ENCODE peak calls at places on chromosome 15, in six cellular contexts. A is K562, W is GM12891, O is H1, R is HepG2, K is GM12878. G is an unnamed sample.

GRCh38 chr15:79373068-79373467 is 59.1 kb upstream of the MINAR1 start:
- DNase-seq in A (no peak), W (no peak), O (no peak), R (no peak), K (no peak), G (no peak)

GRCh38 chr15:67244966-67245478 is 9.4 kb downstream of the AAGAB start:
- DNase-seq in A (no peak), W (no peak), O (no peak), R (no peak), K (no peak), G (no peak)

GRCh38 chr15:60299452-60300047 is 98.2 kb downstream of the ANXA2 start:
- DNase-seq in A (peak; percentile 40), W (no peak), O (no peak), R (no peak), K (no peak), G (no peak)

GRCh38 chr15:100725121-100726069 is 123.0 kb downstream of the ASB7 start:
- DNase-seq in A (no peak), W (no peak), O (peak; percentile 33), R (no peak), K (no peak), G (no peak)

GRCh38 chr15:33400941-33401340 is 90.2 kb downstream of the RYR3 start:
- DNase-seq in A (no peak), W (no peak), O (no peak), R (no peak), K (no peak), G (no peak)

GRCh38 chr15:48719668-48720067 is 74.2 kb upstream of the FBN1 start:
- DNase-seq in A (peak; percentile 38), W (no peak), O (no peak), R (no peak), K (no peak), G (no peak)

GRCh38 chr15:76336254-76337046 is at the start of gene ISL2:
- DNase-seq in A (peak; percentile 99), W (peak; percentile 81), O (peak; percentile 97), R (peak; percentile 95), K (peak; percentile 61), G (peak; percentile 89)

GRCh38 chr15:74851960-74852359 is 9.0 kb upstream of the ULK3 start:
- DNase-seq in A (no peak), W (no peak), O (no peak), R (no peak), K (no peak), G (no peak)

GRCh38 chr15:94829887-94830884 is 598.8 kb downstream of the MCTP2 start:
- DNase-seq in A (no peak), W (no peak), O (no peak), R (no peak), K (no peak), G (no peak)

GRCh38 chr15:78620021-78620838 is 566 bp downstream of the CHRNA3 start:
- DNase-seq in A (no peak), W (no peak), O (peak; percentile 83), R (no peak), K (no peak), G (no peak)

GRCh38 chr15:66912001-66912400 is 153.4 kb upstream of the SMAD3 start:
- DNase-seq in A (no peak), W (no peak), O (no peak), R (no peak), K (no peak), G (no peak)

GRCh38 chr15:48972750-48973503 is 9.2 kb upstream of the SHC4 start:
- DNase-seq in A (no peak), W (no peak), O (no peak), R (no peak), K (no peak), G (no peak)

GRCh38 chr15:28969511-28970085 is 83.8 kb downstream of the APBA2 start:
- DNase-seq in A (peak; percentile 16), W (no peak), O (peak; percentile 41), R (no peak), K (no peak), G (no peak)

GRCh38 chr15:37877851-37878577 is 56.4 kb upstream of the TMCO5A start:
- DNase-seq in A (no peak), W (no peak), O (no peak), R (no peak), K (no peak), G (no peak)

GRCh38 chr15:28021281-28022039 is 77.7 kb downstream of the OCA2 start:
- DNase-seq in A (peak; percentile 42), W (no peak), O (peak; percentile 73), R (peak; percentile 83), K (no peak), G (no peak)

GRCh38 chr15:73941871-73942635 is 15.8 kb downstream of the LOXL1 start:
- DNase-seq in A (no peak), W (no peak), O (no peak), R (no peak), K (no peak), G (no peak)

GRCh38 chr15:68818088-68818670 is 2.5 kb downstream of the ANP32A start:
- DNase-seq in A (peak; percentile 87), W (no peak), O (peak; percentile 79), R (peak; percentile 64), K (no peak), G (peak; percentile 44)

GRCh38 chr15:68820205-68820588 is 498 bp downstream of the ANP32A start:
- DNase-seq in A (peak; percentile 50), W (no peak), O (no peak), R (peak; percentile 21), K (no peak), G (no peak)

GRCh38 chr15:68818671-68819450 is 1.8 kb downstream of the ANP32A start:
- DNase-seq in A (peak; percentile 67), W (no peak), O (peak; percentile 70), R (peak; percentile 24), K (no peak), G (no peak)

GRCh38 chr15:68820589-68821189 is at the start of gene ANP32A:
- DNase-seq in A (peak; percentile 97), W (peak; percentile 95), O (peak; percentile 99), R (peak; percentile 85), K (peak; percentile 62), G (peak; percentile 97)

GRCh38 chr15:68819451-68820204 is 1.1 kb downstream of the ANP32A start:
- DNase-seq in A (peak; percentile 73), W (no peak), O (no peak), R (peak; percentile 24), K (no peak), G (no peak)
- TF ChIP-seq POLR2A in A (peak; percentile 52), W (peak; percentile 17), O (peak; percentile 68), R (peak; percentile 50), K (peak; percentile 23), G (peak; percentile 37)

DNA sequence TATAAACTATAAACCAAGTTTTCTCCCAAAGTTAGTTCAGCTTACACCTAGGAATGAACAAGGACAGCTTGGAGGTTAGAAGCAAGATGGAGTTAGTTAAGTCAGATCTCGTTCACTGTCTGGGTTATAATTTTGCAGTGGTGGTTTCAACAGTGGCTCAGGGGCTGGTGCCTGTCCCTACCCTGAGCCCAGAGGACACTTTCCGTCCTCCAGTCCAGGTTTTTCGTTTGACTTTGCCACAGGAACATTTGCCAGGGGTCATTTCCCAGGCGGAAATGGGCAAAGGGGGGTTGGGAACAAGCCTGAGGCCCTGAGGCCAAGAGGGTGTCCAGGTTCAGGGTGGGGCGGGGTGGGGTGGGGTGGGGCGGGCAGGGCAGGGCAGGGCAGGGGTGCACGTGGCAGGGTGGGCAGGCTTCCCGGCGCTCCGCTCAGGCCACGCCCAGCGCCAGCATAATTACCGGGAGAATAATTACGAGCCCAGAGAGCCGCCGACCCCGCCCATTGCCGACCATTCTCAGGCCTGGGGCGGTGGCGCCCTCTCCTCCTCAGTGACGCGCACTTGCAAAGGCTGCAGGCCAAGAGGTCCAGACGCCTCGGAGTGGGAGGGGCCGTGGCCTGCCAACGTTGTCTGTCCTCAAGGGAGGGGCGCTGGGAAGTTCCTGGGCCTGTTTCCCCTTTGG is 70.4 kb downstream of the KLF13 start:
- DNase-seq in A (peak; percentile 81), W (no peak), O (peak; percentile 93), R (peak; percentile 40), K (no peak), G (no peak)
- TF ChIP-seq POLR2AphosphoS5 in A (no peak), W (no peak), O (no peak), R (no peak), K (no peak), G (no peak)

GRCh38 chr15:93019971-93020370 is 69.0 kb downstream of the RGMA start:
- DNase-seq in A (no peak), W (no peak), O (no peak), R (no peak), K (no peak), G (no peak)

GRCh38 chr15:93020976-93021772 is 67.8 kb downstream of the RGMA start:
- DNase-seq in A (no peak), W (no peak), O (no peak), R (no peak), K (peak; percentile 5), G (no peak)

GRCh38 chr15:93019091-93019490 is 69.9 kb downstream of the RGMA start:
- DNase-seq in A (no peak), W (no peak), O (no peak), R (no peak), K (no peak), G (no peak)

GRCh38 chr15:93017521-93017920 is 71.5 kb downstream of the RGMA start:
- DNase-seq in A (no peak), W (no peak), O (no peak), R (no peak), K (no peak), G (no peak)

DNA sequence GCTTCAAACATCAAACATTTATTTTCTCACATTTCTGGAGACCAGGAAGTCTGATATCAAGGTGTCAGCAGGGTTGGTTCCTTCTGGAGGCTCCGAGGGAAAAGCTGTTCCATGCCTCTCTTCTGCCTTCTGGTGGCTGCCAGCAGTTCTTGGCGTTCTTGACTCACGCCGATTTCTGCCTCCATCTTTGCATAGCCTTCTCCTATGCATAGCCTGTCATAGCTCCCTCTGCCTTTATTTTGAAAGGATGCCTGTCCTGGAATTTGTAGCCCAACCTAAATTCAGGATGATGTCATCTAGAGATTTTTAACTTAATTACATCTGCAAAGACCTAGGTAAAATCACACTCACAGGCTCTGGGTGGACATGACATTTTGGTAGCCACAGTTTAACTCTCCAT is 70.4 kb downstream of the RGMA start:
- DNase-seq in A (no peak), W (no peak), O (no peak), R (no peak), K (no peak), G (no peak)
- TF ChIP-seq TAF1 in A (no peak), W (no peak), O (no peak), R (no peak), K (no peak), G (no peak)

GRCh38 chr15:45168751-45169551 is 18.8 kb downstream of the SHF start:
- DNase-seq in A (peak; percentile 89), W (no peak), O (no peak), R (no peak), K (no peak), G (no peak)
- TF ChIP-seq POLR2A in A (no peak), W (no peak), O (no peak), R (no peak), K (no peak), G (no peak)

GRCh38 chr15:64903331-64903950 is 8.3 kb upstream of the ANKDD1A start:
- DNase-seq in A (no peak), W (no peak), O (no peak), R (no peak), K (no peak), G (no peak)

GRCh38 chr15:64906402-64906801 is 5.3 kb upstream of the ANKDD1A start:
- DNase-seq in A (no peak), W (no peak), O (no peak), R (no peak), K (no peak), G (no peak)

GRCh38 chr15:64904189-64904588 is 7.5 kb upstream of the ANKDD1A start:
- DNase-seq in A (no peak), W (no peak), O (no peak), R (no peak), K (no peak), G (no peak)

GRCh38 chr15:64905941-64906340 is 5.8 kb upstream of the ANKDD1A start:
- DNase-seq in A (no peak), W (no peak), O (no peak), R (no peak), K (no peak), G (no peak)

GRCh38 chr15:64905119-64905831 is 6.4 kb upstream of the ANKDD1A start:
- DNase-seq in A (peak; percentile 75), W (peak; percentile 76), O (peak; percentile 96), R (peak; percentile 22), K (no peak), G (peak; percentile 88)
- TF ChIP-seq POLR2AphosphoS5 in A (no peak), W (no peak), O (peak; percentile 20), R (no peak), K (no peak), G (no peak)